ENCODE peak calls at places on chromosomes 3 and 15, in nine cellular contexts. I is CD4-positive, CD25-positive, alpha-beta regulatory T cell; B is aorta; J is HCT116; K is A549; Q is thoracic aorta; E is fibroblast of lung; D is neural progenitor cell; C is Karpas-422. U is an unnamed sample.

GRCh38 chr3:66480666-66481065 is 20.2 kb downstream of the LRIG1 start:
- DNase-seq in I (peak; percentile 75), B (no peak), J (no peak), K (no peak), Q (no peak), E (no peak), D (no peak), C (no peak), U (no peak)

GRCh38 chr3:27312044-27312668 is 57.0 kb downstream of the NEK10 start:
- DNase-seq in I (peak; percentile 68), B (no peak), J (peak; percentile 75), K (peak; percentile 59), Q (no peak), E (peak; percentile 79), D (peak; percentile 51), C (peak; percentile 84), U (no peak)

GRCh38 chr15:76391847-76392246 is 55.3 kb downstream of the ISL2 start:
- DNase-seq in I (no peak), B (no peak), J (no peak), K (no peak), Q (no peak), E (no peak), D (no peak), C (no peak), U (no peak)

GRCh38 chr3:46982581-46982980 is 3.1 kb downstream of the NBEAL2 start:
- DNase-seq in I (no peak), B (no peak), J (no peak), K (no peak), Q (no peak), E (no peak), D (no peak), C (no peak), U (no peak)

GRCh38 chr3:71581981-71582611 is 1.4 kb downstream of the FOXP1 start:
- DNase-seq in I (peak; percentile 58), B (peak; percentile 89), J (no peak), K (no peak), Q (peak; percentile 38), E (no peak), D (peak; percentile 81), C (peak; percentile 98), U (peak; percentile 64)

GRCh38 chr15:41648097-41648496 is 12.1 kb upstream of the MGA start:
- DNase-seq in I (no peak), B (no peak), J (no peak), K (no peak), Q (no peak), E (no peak), D (no peak), C (no peak), U (no peak)

GRCh38 chr15:51726302-51727073 is 11.0 kb downstream of the LYSMD2 start:
- DNase-seq in I (no peak), B (no peak), J (peak; percentile 85), K (peak; percentile 88), Q (no peak), E (peak; percentile 68), D (peak; percentile 66), C (peak; percentile 74), U (peak; percentile 77)

GRCh38 chr15:97806731-97807130 is 153.8 kb upstream of the ARRDC4 start:
- DNase-seq in I (no peak), B (no peak), J (no peak), K (no peak), Q (no peak), E (no peak), D (no peak), C (no peak), U (no peak)

GRCh38 chr3:178618197-178618596 is 82.0 kb downstream of the KCNMB2 start:
- DNase-seq in I (no peak), B (no peak), J (no peak), K (no peak), Q (no peak), E (peak; percentile 61), D (no peak), C (no peak), U (no peak)
- H3K4me3 ChIP-seq in I (no peak overlapping the region), B (no peak overlapping the region), J (no peak overlapping the region), K (no peak overlapping the region), Q (peak overlapping the region; percentile 14), E (peak overlapping the region; percentile 46), D (no peak overlapping the region), C (no peak overlapping the region), U (peak overlapping the region; percentile 15)

GRCh38 chr3:45604066-45604465 is 9.5 kb downstream of the LIMD1 start:
- DNase-seq in I (no peak), B (no peak), J (no peak), K (no peak), Q (no peak), E (no peak), D (no peak), C (no peak), U (no peak)

GRCh38 chr3:45604999-45605398 is 10.4 kb downstream of the LIMD1 start:
- DNase-seq in I (no peak), B (no peak), J (no peak), K (no peak), Q (no peak), E (no peak), D (no peak), C (no peak), U (no peak)

GRCh38 chr3:45605569-45605968 is 11.0 kb downstream of the LIMD1 start:
- DNase-seq in I (no peak), B (no peak), J (no peak), K (no peak), Q (no peak), E (no peak), D (no peak), C (no peak), U (no peak)

GRCh38 chr3:45603226-45603625 is 8.7 kb downstream of the LIMD1 start:
- DNase-seq in I (no peak), B (no peak), J (no peak), K (no peak), Q (no peak), E (no peak), D (no peak), C (no peak), U (no peak)

DNA sequence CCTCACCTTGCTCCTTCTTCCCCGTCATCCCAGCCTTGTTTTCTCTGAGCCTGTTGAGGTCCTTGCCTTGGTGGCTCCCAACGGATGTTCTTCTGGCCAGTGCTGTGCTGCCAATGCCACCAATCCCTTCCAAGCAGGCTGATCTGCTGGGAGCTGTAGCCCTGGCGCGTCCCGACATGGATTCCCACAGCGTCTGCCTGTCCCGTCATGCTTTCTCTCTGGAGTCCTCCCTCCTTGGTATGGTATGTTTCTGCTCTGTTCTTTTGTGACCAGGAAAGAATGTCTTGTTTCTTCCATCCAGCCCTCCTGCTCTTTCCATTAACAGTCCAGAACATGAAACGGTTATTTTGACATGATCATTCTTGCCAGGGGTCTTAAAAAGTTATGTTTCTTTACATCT is 10.0 kb downstream of the LIMD1 start:
- DNase-seq in I (no peak), B (no peak), J (no peak), K (no peak), Q (no peak), E (no peak), D (no peak), C (no peak), U (no peak)
- H3K4me1 ChIP-seq in I (peaks cover 6% of the 10 kb centered on the region), B (peaks cover 3% of the 10 kb centered on the region), J (peaks cover 4% of the 10 kb centered on the region), K (peaks cover 42% of the 10 kb centered on the region), Q (peaks cover 63% of the 10 kb centered on the region), E (peaks cover 25% of the 10 kb centered on the region), D (no peaks in the 10 kb centered on the region), C (no peaks in the 10 kb centered on the region), U (peaks cover 21% of the 10 kb centered on the region)

GRCh38 chr3:119541547-119541946 is 17.9 kb downstream of the CD80 start:
- DNase-seq in I (no peak), B (no peak), J (no peak), K (no peak), Q (no peak), E (no peak), D (no peak), C (no peak), U (no peak)

GRCh38 chr3:119538772-119539171 is 20.6 kb downstream of the CD80 start:
- DNase-seq in I (no peak), B (no peak), J (no peak), K (no peak), Q (no peak), E (no peak), D (no peak), C (no peak), U (no peak)

GRCh38 chr3:119543147-119543546 is 16.3 kb downstream of the CD80 start:
- DNase-seq in I (no peak), B (no peak), J (no peak), K (no peak), Q (no peak), E (no peak), D (no peak), C (peak; percentile 11), U (no peak)

GRCh38 chr3:119536757-119537156 is 22.7 kb downstream of the CD80 start:
- DNase-seq in I (no peak), B (no peak), J (no peak), K (no peak), Q (no peak), E (no peak), D (no peak), C (no peak), U (no peak)

DNA sequence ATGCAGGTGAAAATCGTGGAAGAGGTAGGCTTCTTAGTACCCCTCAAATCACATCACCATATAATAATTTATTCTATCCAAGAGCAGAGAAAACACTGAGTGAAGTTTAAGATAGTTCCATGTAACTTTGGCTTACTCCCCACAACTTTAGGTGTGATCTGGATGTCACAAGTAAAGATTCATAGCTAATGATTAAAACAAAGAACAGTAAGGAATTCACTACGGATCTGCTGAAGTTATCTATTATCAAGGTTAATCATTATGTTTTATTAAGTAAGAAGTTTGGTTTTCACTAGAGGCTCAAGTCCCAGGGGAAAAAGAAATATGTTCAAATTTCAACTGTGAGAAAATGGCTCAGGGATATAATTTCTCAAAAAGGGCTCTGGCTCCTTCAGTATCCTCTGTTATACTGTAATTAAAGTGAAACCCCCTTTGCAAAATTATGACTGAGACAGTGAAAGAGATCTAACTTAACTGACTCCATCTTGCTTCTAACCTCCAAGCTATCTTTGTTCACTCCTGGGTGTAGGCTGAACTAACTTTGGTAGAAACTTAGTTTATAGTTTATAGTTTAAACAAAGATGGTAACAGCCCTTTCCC is 17.1 kb downstream of the CD80 start:
- DNase-seq in I (no peak), B (no peak), J (no peak), K (no peak), Q (no peak), E (no peak), D (no peak), C (peak; percentile 39), U (no peak)
- H3K27ac ChIP-seq in I (no peak overlapping the region), B (no peak overlapping the region), J (no peak overlapping the region), K (no peak overlapping the region), Q (no peak overlapping the region), E (no peak overlapping the region), D (no peak overlapping the region), C (no peak overlapping the region), U (no peak overlapping the region)

GRCh38 chr3:13049400-13049799 is 23.8 kb downstream of the IQSEC1 start:
- DNase-seq in I (no peak), B (no peak), J (no peak), K (no peak), Q (no peak), E (no peak), D (no peak), C (no peak), U (no peak)

GRCh38 chr3:13051581-13051980 is 21.6 kb downstream of the IQSEC1 start:
- DNase-seq in I (no peak), B (no peak), J (no peak), K (no peak), Q (no peak), E (no peak), D (no peak), C (no peak), U (no peak)

GRCh38 chr3:13051066-13051465 is 22.2 kb downstream of the IQSEC1 start:
- DNase-seq in I (no peak), B (no peak), J (no peak), K (no peak), Q (no peak), E (no peak), D (peak; percentile 42), C (no peak), U (no peak)

GRCh38 chr3:13052191-13052590 is 21.0 kb downstream of the IQSEC1 start:
- DNase-seq in I (no peak), B (no peak), J (no peak), K (no peak), Q (no peak), E (no peak), D (no peak), C (no peak), U (no peak)

DNA sequence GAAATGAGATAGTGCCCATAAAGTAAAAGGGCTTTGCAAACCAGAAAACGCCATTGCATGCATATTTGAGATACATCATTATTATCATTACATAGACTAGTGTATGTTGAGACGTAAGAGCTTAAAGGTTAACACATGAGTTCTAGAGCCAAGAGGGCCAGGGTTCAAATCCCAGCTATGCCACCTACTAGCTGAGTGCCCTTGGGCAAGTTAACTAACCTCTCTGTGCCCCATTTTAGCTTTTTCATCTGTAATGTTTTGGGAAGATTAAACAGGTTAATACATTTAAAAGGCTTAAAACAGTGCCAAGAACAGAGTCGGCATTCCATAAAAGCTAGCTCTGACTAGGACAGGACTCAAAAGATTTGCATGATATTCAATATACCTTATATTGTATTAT is 22.8 kb downstream of the IQSEC1 start:
- DNase-seq in I (no peak), B (no peak), J (no peak), K (no peak), Q (no peak), E (no peak), D (no peak), C (no peak), U (no peak)
- H3K4me3 ChIP-seq in I (no peak overlapping the region), B (no peak overlapping the region), J (no peak overlapping the region), K (no peak overlapping the region), Q (no peak overlapping the region), E (no peak overlapping the region), D (no peak overlapping the region), C (no peak overlapping the region), U (no peak overlapping the region)